ENCODE peak calls at places on chromosome 5, in ten cellular contexts. One of them, this sample, is unnamed.

GRCh38 chr5:55188656-55189380 is 15.8 kb upstream of the CDC20B start:
- DNase-seq in sigmoid colon: no peak
- DNase-seq in Peyer's patch: no peak
- DNase-seq in IMR-90: no peak
- DNase-seq in spleen: no peak
- DNase-seq in esophagus squamous epithelium: no peak
- DNase-seq in NB4: no peak
- DNase-seq in stomach: no peak
- DNase-seq in A549: no peak
- DNase-seq in endothelial cell of umbilical vein: no peak
- DNase-seq in this sample: no peak

GRCh38 chr5:177500685-177501522 is 3.5 kb upstream of the PDLIM7 start:
- DNase-seq in sigmoid colon: peak; percentile 95
- DNase-seq in Peyer's patch: peak; percentile 96
- DNase-seq in IMR-90: peak; percentile 85
- DNase-seq in spleen: peak; percentile 97
- DNase-seq in esophagus squamous epithelium: peak; percentile 37
- DNase-seq in NB4: peak; percentile 88
- DNase-seq in stomach: peak; percentile 93
- DNase-seq in A549: peak; percentile 88
- DNase-seq in endothelial cell of umbilical vein: peak; percentile 78
- DNase-seq in this sample: peak; percentile 94

GRCh38 chr5:118552731-118553360 is 435.5 kb downstream of the DTWD2 start:
- DNase-seq in sigmoid colon: no peak
- DNase-seq in Peyer's patch: no peak
- DNase-seq in IMR-90: no peak
- DNase-seq in spleen: no peak
- DNase-seq in esophagus squamous epithelium: no peak
- DNase-seq in NB4: no peak
- DNase-seq in stomach: no peak
- DNase-seq in A549: no peak
- DNase-seq in endothelial cell of umbilical vein: no peak
- DNase-seq in this sample: no peak

GRCh38 chr5:234450-234849 is 16.3 kb downstream of the SDHA start:
- DNase-seq in sigmoid colon: no peak
- DNase-seq in Peyer's patch: no peak
- DNase-seq in IMR-90: no peak
- DNase-seq in spleen: no peak
- DNase-seq in esophagus squamous epithelium: no peak
- DNase-seq in NB4: no peak
- DNase-seq in stomach: no peak
- DNase-seq in A549: no peak
- DNase-seq in endothelial cell of umbilical vein: no peak
- DNase-seq in this sample: no peak

GRCh38 chr5:170268884-170269283 is 28.7 kb downstream of the LCP2 start:
- DNase-seq in sigmoid colon: no peak
- DNase-seq in Peyer's patch: no peak
- DNase-seq in IMR-90: no peak
- DNase-seq in spleen: no peak
- DNase-seq in esophagus squamous epithelium: no peak
- DNase-seq in NB4: peak; percentile 88
- DNase-seq in stomach: no peak
- DNase-seq in A549: no peak
- DNase-seq in endothelial cell of umbilical vein: no peak
- DNase-seq in this sample: no peak

GRCh38 chr5:72555871-72556270 is 48.7 kb upstream of the ZNF366 start:
- DNase-seq in sigmoid colon: no peak
- DNase-seq in Peyer's patch: no peak
- DNase-seq in IMR-90: no peak
- DNase-seq in spleen: no peak
- DNase-seq in esophagus squamous epithelium: no peak
- DNase-seq in NB4: no peak
- DNase-seq in stomach: no peak
- DNase-seq in A549: no peak
- DNase-seq in endothelial cell of umbilical vein: no peak
- DNase-seq in this sample: no peak

GRCh38 chr5:9544502-9545300 is 1.2 kb downstream of the SEMA5A start:
- DNase-seq in sigmoid colon: peak; percentile 92
- DNase-seq in Peyer's patch: peak; percentile 90
- DNase-seq in IMR-90: peak; percentile 80
- DNase-seq in spleen: peak; percentile 86
- DNase-seq in esophagus squamous epithelium: no peak
- DNase-seq in NB4: peak; percentile 34
- DNase-seq in stomach: peak; percentile 82
- DNase-seq in A549: peak; percentile 31
- DNase-seq in endothelial cell of umbilical vein: peak; percentile 48
- DNase-seq in this sample: peak; percentile 75

GRCh38 chr5:116374434-116374852 is 200.2 kb downstream of the SEMA6A start:
- DNase-seq in sigmoid colon: no peak
- DNase-seq in Peyer's patch: no peak
- DNase-seq in IMR-90: no peak
- DNase-seq in spleen: no peak
- DNase-seq in esophagus squamous epithelium: no peak
- DNase-seq in NB4: peak; percentile 9
- DNase-seq in stomach: no peak
- DNase-seq in A549: no peak
- DNase-seq in endothelial cell of umbilical vein: no peak
- DNase-seq in this sample: no peak

GRCh38 chr5:56876325-56876724 is 33.1 kb upstream of the SETD9 start:
- DNase-seq in sigmoid colon: no peak
- DNase-seq in Peyer's patch: no peak
- DNase-seq in IMR-90: peak; percentile 14
- DNase-seq in spleen: no peak
- DNase-seq in esophagus squamous epithelium: no peak
- DNase-seq in NB4: peak; percentile 56
- DNase-seq in stomach: no peak
- DNase-seq in A549: no peak
- DNase-seq in endothelial cell of umbilical vein: no peak
- DNase-seq in this sample: no peak

GRCh38 chr5:137834498-137834897 is 33.2 kb upstream of the MYOT start:
- DNase-seq in sigmoid colon: no peak
- DNase-seq in Peyer's patch: no peak
- DNase-seq in IMR-90: no peak
- DNase-seq in spleen: no peak
- DNase-seq in esophagus squamous epithelium: no peak
- DNase-seq in NB4: no peak
- DNase-seq in stomach: no peak
- DNase-seq in A549: no peak
- DNase-seq in endothelial cell of umbilical vein: no peak
- DNase-seq in this sample: no peak

GRCh38 chr5:38036765-38037164 is 196.9 kb upstream of the GDNF start:
- DNase-seq in sigmoid colon: no peak
- DNase-seq in Peyer's patch: no peak
- DNase-seq in IMR-90: no peak
- DNase-seq in spleen: no peak
- DNase-seq in esophagus squamous epithelium: no peak
- DNase-seq in NB4: no peak
- DNase-seq in stomach: no peak
- DNase-seq in A549: no peak
- DNase-seq in endothelial cell of umbilical vein: no peak
- DNase-seq in this sample: no peak

DNA sequence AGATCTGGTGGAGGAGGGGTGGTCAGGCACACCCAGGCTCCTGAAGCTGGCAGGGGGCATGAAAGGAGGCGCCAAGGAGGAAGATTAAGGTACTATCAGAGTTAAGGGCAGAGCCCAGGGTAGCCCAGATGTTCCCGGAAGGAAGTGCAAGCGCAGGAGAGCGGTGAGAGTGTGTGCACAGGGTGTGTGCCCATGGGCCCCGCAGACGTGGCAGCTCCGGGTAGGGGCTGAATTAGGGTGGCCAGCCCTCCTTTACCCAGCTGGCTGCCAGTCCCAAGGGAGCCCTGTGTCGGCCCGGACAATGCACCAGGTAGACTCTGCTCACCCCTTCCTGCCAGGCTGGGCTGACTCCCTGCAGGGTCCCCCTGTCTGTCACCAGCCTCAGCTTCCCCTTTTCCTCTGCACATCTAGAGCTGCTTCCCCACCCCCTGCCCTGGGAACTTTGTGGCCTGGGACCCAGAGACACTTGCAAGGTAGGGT is at the start of gene SMIM33:
- DNase-seq in sigmoid colon: no peak
- DNase-seq in Peyer's patch: peak; percentile 73
- DNase-seq in IMR-90: no peak
- DNase-seq in spleen: peak; percentile 85
- DNase-seq in esophagus squamous epithelium: no peak
- DNase-seq in NB4: peak; percentile 88
- DNase-seq in stomach: peak; percentile 36
- DNase-seq in A549: no peak
- DNase-seq in endothelial cell of umbilical vein: no peak
- DNase-seq in this sample: no peak
- TF ChIP-seq POLR2A in sigmoid colon: no peak
- TF ChIP-seq POLR2A in Peyer's patch: no peak
- TF ChIP-seq POLR2A in IMR-90: no peak
- TF ChIP-seq POLR2A in spleen: no peak
- TF ChIP-seq POLR2A in esophagus squamous epithelium: no peak
- TF ChIP-seq POLR2A in NB4: no peak
- TF ChIP-seq POLR2A in stomach: no peak
- TF ChIP-seq POLR2A in A549: no peak
- TF ChIP-seq POLR2A in endothelial cell of umbilical vein: no peak
- TF ChIP-seq POLR2A in this sample: no peak

DNA sequence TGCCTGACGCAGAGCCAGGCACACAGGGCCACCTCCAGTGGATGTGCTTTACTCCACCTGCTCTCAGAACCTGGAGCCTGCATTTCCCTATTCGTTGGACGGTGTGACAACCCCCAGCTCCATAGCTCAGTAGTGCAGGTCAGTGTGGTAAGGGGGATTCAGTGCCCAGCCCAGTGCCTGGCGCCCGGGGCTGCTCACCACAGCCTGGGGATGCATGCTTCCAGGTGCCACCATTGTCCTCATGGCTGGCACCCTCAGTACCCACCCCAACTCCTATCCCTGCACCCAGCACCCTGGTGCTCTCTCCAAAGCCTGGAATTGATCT is 32.8 kb upstream of the ADAMTS2 start:
- DNase-seq in sigmoid colon: peak; percentile 35
- DNase-seq in Peyer's patch: peak; percentile 26
- DNase-seq in IMR-90: no peak
- DNase-seq in spleen: no peak
- DNase-seq in esophagus squamous epithelium: no peak
- DNase-seq in NB4: no peak
- DNase-seq in stomach: no peak
- DNase-seq in A549: no peak
- DNase-seq in endothelial cell of umbilical vein: no peak
- DNase-seq in this sample: no peak
- TF ChIP-seq POLR2A in sigmoid colon: no peak
- TF ChIP-seq POLR2A in Peyer's patch: no peak
- TF ChIP-seq POLR2A in IMR-90: no peak
- TF ChIP-seq POLR2A in spleen: no peak
- TF ChIP-seq POLR2A in esophagus squamous epithelium: no peak
- TF ChIP-seq POLR2A in NB4: no peak
- TF ChIP-seq POLR2A in stomach: no peak
- TF ChIP-seq POLR2A in A549: no peak
- TF ChIP-seq POLR2A in endothelial cell of umbilical vein: no peak
- TF ChIP-seq POLR2A in this sample: no peak

DNA sequence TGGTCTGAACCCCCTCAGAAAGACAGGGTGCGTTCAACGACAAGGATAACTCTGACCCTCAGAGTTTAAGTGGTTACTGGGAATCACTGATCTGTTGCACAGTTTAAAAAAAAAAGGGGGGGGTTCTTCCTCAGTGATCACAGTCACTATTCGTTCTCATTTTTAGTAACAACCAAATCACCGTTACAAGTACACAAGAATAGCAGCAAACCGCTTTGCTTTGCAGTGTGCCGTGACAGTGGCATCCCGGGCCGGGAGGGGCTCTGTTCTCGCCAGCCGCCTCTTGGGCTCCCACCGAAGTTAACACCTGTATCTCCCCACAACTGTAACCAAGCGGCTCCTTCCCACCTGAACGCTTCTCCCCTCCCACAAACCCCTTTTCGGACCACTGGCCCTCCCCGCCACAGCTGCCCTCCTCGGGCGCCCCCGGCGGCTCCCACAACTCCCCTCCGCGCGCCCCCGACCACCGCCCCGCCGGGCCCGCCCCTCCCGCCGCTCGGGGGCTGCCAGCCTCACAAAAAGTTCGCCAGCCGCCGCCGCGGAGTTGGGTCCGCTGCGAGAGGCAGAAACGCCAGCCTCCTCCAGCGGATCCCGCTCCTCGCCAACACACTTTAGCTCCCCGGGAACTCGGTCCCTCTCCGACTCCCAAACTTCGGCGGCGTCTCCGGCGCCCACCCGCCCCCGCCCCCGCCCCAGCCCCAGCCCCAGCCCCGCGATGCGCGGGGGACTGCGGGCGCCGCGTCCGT is 1.2 kb downstream of the SSBP2 start:
- DNase-seq in sigmoid colon: peak; percentile 72
- DNase-seq in Peyer's patch: peak; percentile 87
- DNase-seq in IMR-90: peak; percentile 17
- DNase-seq in spleen: peak; percentile 92
- DNase-seq in esophagus squamous epithelium: peak; percentile 6
- DNase-seq in NB4: peak; percentile 47
- DNase-seq in stomach: peak; percentile 31
- DNase-seq in A549: peak; percentile 28
- DNase-seq in endothelial cell of umbilical vein: peak; percentile 14
- DNase-seq in this sample: peak; percentile 44
- TF ChIP-seq POLR2A in sigmoid colon: no peak
- TF ChIP-seq POLR2A in Peyer's patch: no peak
- TF ChIP-seq POLR2A in IMR-90: no peak
- TF ChIP-seq POLR2A in spleen: peak; percentile 36
- TF ChIP-seq POLR2A in esophagus squamous epithelium: peak; percentile 14
- TF ChIP-seq POLR2A in NB4: no peak
- TF ChIP-seq POLR2A in stomach: no peak
- TF ChIP-seq POLR2A in A549: no peak
- TF ChIP-seq POLR2A in endothelial cell of umbilical vein: no peak
- TF ChIP-seq POLR2A in this sample: no peak

GRCh38 chr5:44640945-44641456 is 167.7 kb upstream of the MRPS30 start:
- DNase-seq in sigmoid colon: no peak
- DNase-seq in Peyer's patch: no peak
- DNase-seq in IMR-90: no peak
- DNase-seq in spleen: peak; percentile 61
- DNase-seq in esophagus squamous epithelium: no peak
- DNase-seq in NB4: no peak
- DNase-seq in stomach: no peak
- DNase-seq in A549: no peak
- DNase-seq in endothelial cell of umbilical vein: no peak
- DNase-seq in this sample: no peak

GRCh38 chr5:44641820-44642219 is 166.9 kb upstream of the MRPS30 start:
- DNase-seq in sigmoid colon: no peak
- DNase-seq in Peyer's patch: peak; percentile 25
- DNase-seq in IMR-90: no peak
- DNase-seq in spleen: peak; percentile 36
- DNase-seq in esophagus squamous epithelium: no peak
- DNase-seq in NB4: no peak
- DNase-seq in stomach: no peak
- DNase-seq in A549: no peak
- DNase-seq in endothelial cell of umbilical vein: no peak
- DNase-seq in this sample: no peak

GRCh38 chr5:44644628-44645027 is 164.1 kb upstream of the MRPS30 start:
- DNase-seq in sigmoid colon: no peak
- DNase-seq in Peyer's patch: no peak
- DNase-seq in IMR-90: no peak
- DNase-seq in spleen: no peak
- DNase-seq in esophagus squamous epithelium: no peak
- DNase-seq in NB4: no peak
- DNase-seq in stomach: no peak
- DNase-seq in A549: no peak
- DNase-seq in endothelial cell of umbilical vein: no peak
- DNase-seq in this sample: no peak

GRCh38 chr5:44645502-44645901 is 163.2 kb upstream of the MRPS30 start:
- DNase-seq in sigmoid colon: no peak
- DNase-seq in Peyer's patch: no peak
- DNase-seq in IMR-90: no peak
- DNase-seq in spleen: no peak
- DNase-seq in esophagus squamous epithelium: no peak
- DNase-seq in NB4: no peak
- DNase-seq in stomach: no peak
- DNase-seq in A549: no peak
- DNase-seq in endothelial cell of umbilical vein: no peak
- DNase-seq in this sample: no peak

GRCh38 chr5:44646016-44646415 is 162.7 kb upstream of the MRPS30 start:
- DNase-seq in sigmoid colon: no peak
- DNase-seq in Peyer's patch: no peak
- DNase-seq in IMR-90: no peak
- DNase-seq in spleen: no peak
- DNase-seq in esophagus squamous epithelium: no peak
- DNase-seq in NB4: no peak
- DNase-seq in stomach: no peak
- DNase-seq in A549: no peak
- DNase-seq in endothelial cell of umbilical vein: no peak
- DNase-seq in this sample: no peak
- TF ChIP-seq POLR2A in sigmoid colon: no peak
- TF ChIP-seq POLR2A in Peyer's patch: no peak
- TF ChIP-seq POLR2A in IMR-90: no peak
- TF ChIP-seq POLR2A in spleen: no peak
- TF ChIP-seq POLR2A in esophagus squamous epithelium: no peak
- TF ChIP-seq POLR2A in NB4: no peak
- TF ChIP-seq POLR2A in stomach: no peak
- TF ChIP-seq POLR2A in A549: no peak
- TF ChIP-seq POLR2A in endothelial cell of umbilical vein: no peak
- TF ChIP-seq POLR2A in this sample: no peak

This sample was measured in H54.